ENCODE peak calls at places on chromosomes 5 and 9, in eight cellular contexts. C is brain microvascular endothelial cell, S is neural progenitor cell, L is fibroblast of lung, N is WERI-Rb-1, B is glutamatergic neuron, M is CD14-positive monocyte, X is astrocyte of the spinal cord. Z is an unnamed sample.

GRCh38 chr9:95771556-95772280 is 103.8 kb upstream of the ERCC6L2 start:
- DNase-seq in B (no peak), S (peak), L (peak), N (peak), C (no peak), M (no peak), X (peak), Z (no peak)

GRCh38 chr5:43396762-43397304 is 15.4 kb downstream of the CCL28 start:
- DNase-seq in S (peak), N (no peak), L (peak), C (no peak), M (no peak), B (peak), X (peak), Z (no peak)

GRCh38 chr5:34923694-34924461 is 5.5 kb upstream of the DNAJC21 start:
- DNase-seq in M (no peak), L (peak), B (no peak), S (no peak), C (peak), N (no peak), X (peak), Z (no peak)

GRCh38 chr5:17831279-17831678 is 197.0 kb downstream of the TAF11L14 start:
- DNase-seq in L (no peak), C (no peak), B (no peak), N (no peak), X (no peak), M (no peak), S (peak), Z (no peak)

GRCh38 chr5:1179383-1179715 is 22.0 kb upstream of the SLC6A19 start:
- DNase-seq in M (no peak), L (no peak), C (no peak), S (no peak), X (no peak), N (no peak), B (no peak), Z (no peak)

GRCh38 chr5:54176066-54176835 is 134.1 kb downstream of the ARL15 start:
- DNase-seq in M (no peak), X (no peak), N (no peak), C (no peak), L (no peak), S (peak), B (no peak), Z (no peak)

GRCh38 chr9:68500457-68501158 is 40.1 kb downstream of the TMEM252 start:
- DNase-seq in N (no peak), S (no peak), B (no peak), L (peak), C (peak), X (peak), M (no peak), Z (no peak)

GRCh38 chr5:72485366-72486052 is 21.7 kb downstream of the ZNF366 start:
- DNase-seq in L (no peak), S (no peak), B (no peak), X (no peak), M (no peak), N (no peak), C (no peak), Z (no peak)

GRCh38 chr5:77993799-77994318 is 217.7 kb upstream of the TBCA start:
- DNase-seq in S (peak), M (no peak), L (no peak), B (no peak), X (no peak), N (no peak), C (no peak), Z (no peak)

GRCh38 chr5:125480901-125481300 is 734.5 kb upstream of the ZNF608 start:
- DNase-seq in C (no peak), N (peak), X (no peak), M (no peak), B (no peak), S (no peak), L (no peak), Z (no peak)

GRCh38 chr5:55509768-55510522 is 24.8 kb downstream of the PLPP1 start:
- DNase-seq in B (no peak), M (no peak), S (no peak), X (no peak), L (peak), N (no peak), C (no peak), Z (no peak)

GRCh38 chr9:91930475-91930874 is 19.6 kb downstream of the ROR2 start:
- DNase-seq in N (no peak), M (no peak), B (no peak), L (peak), X (peak), S (no peak), C (peak), Z (no peak)

GRCh38 chr5:35458824-35459207 is 158.8 kb upstream of the SPEF2 start:
- DNase-seq in B (no peak), M (no peak), L (no peak), S (no peak), N (no peak), X (no peak), C (no peak), Z (no peak)

GRCh38 chr9:95880011-95880690 is 4.7 kb downstream of the ERCC6L2 start:
- DNase-seq in L (peak), B (no peak), C (peak), M (no peak), X (peak), N (no peak), S (no peak), Z (no peak)

GRCh38 chr5:136749016-136749415 is 383.7 kb upstream of the TRPC7 start:
- DNase-seq in S (no peak), L (no peak), M (no peak), X (peak), B (no peak), N (no peak), C (peak), Z (no peak)

GRCh38 chr9:87556039-87556438 is 58.4 kb downstream of the DAPK1 start:
- DNase-seq in N (no peak), B (no peak), L (no peak), X (no peak), C (no peak), S (no peak), M (no peak), Z (no peak)

GRCh38 chr5:73558950-73559349 is 6.5 kb downstream of the ANKRA2 start:
- DNase-seq in M (no peak), L (no peak), X (no peak), N (no peak), C (no peak), S (no peak), B (no peak), Z (no peak)

GRCh38 chr5:72106922-72107873 is at the start of gene MAP1B:
- DNase-seq in S (peak), L (peak), B (peak), C (peak), N (peak), X (peak), M (no peak), Z (no peak)

GRCh38 chr5:123209163-123210013 is 120.3 kb downstream of the PRDM6 start:
- DNase-seq in B (no peak), N (no peak), S (no peak), L (peak), C (peak), M (no peak), X (peak), Z (no peak)

GRCh38 chr5:98755406-98755805 is 18.1 kb upstream of the RGMB start:
- DNase-seq in L (peak), C (peak), N (no peak), X (peak), M (no peak), S (no peak), B (no peak), Z (no peak)

GRCh38 chr5:126693806-126694205 is 83.1 kb upstream of the LMNB1 start:
- DNase-seq in M (no peak), L (no peak), B (no peak), C (no peak), X (no peak), N (no peak), S (no peak), Z (no peak)

GRCh38 chr5:54753034-54753433 is 232.4 kb downstream of the ESM1 start:
- DNase-seq in C (peak), N (no peak), M (peak), B (no peak), S (no peak), L (peak), X (peak), Z (no peak)

GRCh38 chr5:82298668-82299067 is 20.5 kb upstream of the RPS23 start:
- DNase-seq in X (no peak), B (no peak), M (no peak), C (no peak), L (no peak), N (no peak), S (no peak), Z (no peak)

GRCh38 chr9:130024597-130024994 is 18.4 kb downstream of the FNBP1 start:
- DNase-seq in C (no peak), N (no peak), B (no peak), M (no peak), X (no peak), S (no peak), L (no peak), Z (no peak)

GRCh38 chr9:136942112-136942880 is 2.2 kb downstream of the FBXW5 start:
- DNase-seq in S (no peak), M (peak), C (no peak), B (no peak), L (no peak), N (no peak), X (no peak), Z (peak)

GRCh38 chr5:17185776-17186175 is 31.7 kb upstream of the BASP1 start:
- DNase-seq in C (peak), M (no peak), B (no peak), N (no peak), L (peak), X (peak), S (no peak), Z (no peak)

GRCh38 chr5:30368064-30368463 is 825.4 kb upstream of the CDH6 start:
- DNase-seq in S (no peak), C (peak), M (no peak), N (no peak), B (no peak), L (no peak), X (peak), Z (no peak)

GRCh38 chr5:43208658-43209057 is 16.6 kb downstream of the NIM1K start:
- DNase-seq in C (no peak), N (no peak), L (peak), X (no peak), S (no peak), B (no peak), M (no peak), Z (no peak)

GRCh38 chr9:134621558-134622110 is 20.0 kb upstream of the COL5A1 start:
- DNase-seq in N (peak), B (no peak), M (peak), S (no peak), L (no peak), X (no peak), C (no peak), Z (peak)

GRCh38 chr5:77644443-77645157 is 6.1 kb upstream of the OTP start:
- DNase-seq in C (no peak), B (peak), N (no peak), M (no peak), X (no peak), L (no peak), S (peak), Z (no peak)

GRCh38 chr9:21970001-21970799 is 24.0 kb downstream of the CDKN2A start:
- DNase-seq in X (no peak), S (peak), L (no peak), N (no peak), M (no peak), C (no peak), B (no peak), Z (no peak)

GRCh38 chr9:3931996-3932906 is 367.6 kb downstream of the GLIS3 start:
- DNase-seq in S (no peak), C (no peak), X (peak), M (no peak), N (no peak), L (no peak), B (no peak), Z (no peak)

GRCh38 chr5:33762859-33763258 is 128.9 kb downstream of the ADAMTS12 start:
- DNase-seq in X (no peak), B (no peak), N (no peak), C (no peak), L (no peak), M (no peak), S (no peak), Z (no peak)

GRCh38 chr9:35091536-35091935 is 4.9 kb downstream of the PIGO start:
- DNase-seq in M (no peak), X (no peak), S (no peak), C (no peak), N (no peak), L (no peak), B (no peak), Z (no peak)
- TF ChIP-seq CTCF in M (no peak), X (no peak), S (no peak), C (no peak), N (no peak), L (no peak), B (no peak), Z (no peak)

DNA sequence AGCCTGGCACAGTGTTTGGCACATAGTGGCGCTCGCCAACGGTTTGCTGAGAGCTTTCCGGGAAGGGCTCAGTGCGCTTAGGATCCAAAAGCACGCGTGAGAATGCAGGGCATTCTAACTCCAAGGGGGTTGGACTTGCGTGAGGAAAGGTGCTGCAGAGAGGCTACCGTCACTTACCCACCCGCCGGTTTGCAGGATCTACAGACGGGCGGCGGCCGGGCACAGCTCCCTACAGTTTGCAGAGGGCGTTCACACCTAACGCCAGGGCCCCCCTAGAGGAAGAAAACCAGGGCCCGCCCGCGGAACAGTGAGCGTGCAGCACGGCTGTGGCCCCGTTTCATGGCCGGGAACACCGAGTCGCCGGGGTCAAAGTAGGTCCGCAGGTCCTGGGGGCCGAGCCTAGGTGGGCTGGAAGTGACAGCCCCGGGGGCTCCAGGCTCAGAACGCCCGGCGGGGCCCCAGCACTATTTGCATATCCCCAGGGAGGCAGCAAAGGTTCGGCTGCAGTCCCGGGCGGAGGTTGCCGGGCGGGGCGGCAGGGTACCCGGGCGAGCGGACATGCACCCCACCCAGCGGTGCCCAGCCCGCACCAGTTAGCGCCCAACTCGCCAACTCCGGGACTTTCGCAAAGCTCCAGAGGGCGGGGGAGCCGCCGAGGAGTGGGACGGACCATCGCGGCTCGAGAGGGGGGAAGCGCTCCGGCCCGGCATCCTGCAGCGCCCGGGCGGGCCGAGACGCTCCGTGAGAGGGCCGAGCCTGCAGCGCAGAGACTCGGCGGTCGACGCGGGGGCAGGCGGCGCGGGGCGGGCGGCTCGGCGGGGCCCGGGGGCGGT is 498 bp upstream of the GALNT10 start:
- DNase-seq in C (peak), X (peak), L (peak), M (peak), B (peak), S (peak), N (peak), Z (no peak)
- TF ChIP-seq CTCF in C (peak), X (peak), L (peak), M (peak), B (peak), S (peak), N (peak), Z (peak)

DNA sequence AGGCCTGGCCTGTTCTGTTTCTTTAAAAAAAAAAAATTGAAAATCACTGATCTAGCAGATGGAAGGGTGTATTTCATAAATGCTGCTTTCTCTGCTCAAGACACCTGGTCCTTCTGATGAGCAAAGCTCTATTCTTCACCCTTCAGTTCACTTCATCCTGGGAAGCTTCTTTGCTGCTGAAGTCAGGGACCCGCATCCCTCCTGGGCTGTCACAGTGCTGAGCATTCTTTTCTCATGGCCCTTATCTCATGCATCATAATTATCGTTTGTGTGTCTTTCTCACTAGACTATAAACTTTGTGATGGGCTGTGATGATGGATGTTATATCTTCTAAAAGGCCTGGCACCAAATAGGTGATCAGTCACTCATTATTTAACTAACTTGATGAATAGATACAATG is 461.0 kb downstream of the GADD45G start:
- DNase-seq in M (no peak), C (no peak), S (no peak), N (no peak), L (no peak), X (no peak), B (no peak), Z (no peak)
- TF ChIP-seq CTCF in M (no peak), C (no peak), S (no peak), N (no peak), L (no peak), X (no peak), B (no peak), Z (no peak)

GRCh38 chr5:170632266-170632984 is 128.6 kb downstream of the KCNIP1 start:
- DNase-seq in N (no peak), L (no peak), M (no peak), C (no peak), B (no peak), S (peak), X (no peak), Z (peak)
- TF ChIP-seq CTCF in N (no peak), L (no peak), M (no peak), C (peak), B (no peak), S (peak), X (peak), Z (no peak)